ENCODE peak calls at places on chromosome 12, in six cellular contexts. One of them, this sample, is unnamed.

GRCh38 chr12:76346798-76347420 is 1.3 kb downstream of the BBS10 start:
- DNase-seq in mammary epithelial cell: peak
- DNase-seq in fibroblast of lung: peak
- DNase-seq in PC-3: peak
- DNase-seq in neural progenitor cell: peak
- DNase-seq in HepG2: peak
- DNase-seq in this sample: peak

GRCh38 chr12:12788675-12789368 is 3.4 kb downstream of the APOLD1 start:
- DNase-seq in mammary epithelial cell: peak
- DNase-seq in HepG2: peak
- DNase-seq in fibroblast of lung: peak
- DNase-seq in neural progenitor cell: peak
- DNase-seq in PC-3: peak
- DNase-seq in this sample: peak

GRCh38 chr12:129571901-129572494 is 331.8 kb downstream of the TMEM132D start:
- DNase-seq in fibroblast of lung: no peak
- DNase-seq in neural progenitor cell: no peak
- DNase-seq in mammary epithelial cell: no peak
- DNase-seq in PC-3: no peak
- DNase-seq in HepG2: no peak
- DNase-seq in this sample: no peak

GRCh38 chr12:124502379-124502778 is 65.0 kb downstream of the NCOR2 start:
- DNase-seq in neural progenitor cell: no peak
- DNase-seq in HepG2: no peak
- DNase-seq in PC-3: no peak
- DNase-seq in fibroblast of lung: no peak
- DNase-seq in mammary epithelial cell: no peak
- DNase-seq in this sample: no peak

GRCh38 chr12:78229491-78230209 is 399.0 kb downstream of the NAV3 start:
- DNase-seq in mammary epithelial cell: peak
- DNase-seq in PC-3: peak
- DNase-seq in HepG2: peak
- DNase-seq in fibroblast of lung: peak
- DNase-seq in neural progenitor cell: peak
- DNase-seq in this sample: peak

GRCh38 chr12:106081606-106082005 is 57.1 kb downstream of the NUAK1 start:
- DNase-seq in neural progenitor cell: no peak
- DNase-seq in HepG2: peak
- DNase-seq in mammary epithelial cell: no peak
- DNase-seq in PC-3: no peak
- DNase-seq in fibroblast of lung: peak
- DNase-seq in this sample: peak

GRCh38 chr12:70354777-70355176 is 11.3 kb upstream of the KCNMB4 start:
- DNase-seq in PC-3: no peak
- DNase-seq in mammary epithelial cell: no peak
- DNase-seq in neural progenitor cell: no peak
- DNase-seq in fibroblast of lung: no peak
- DNase-seq in HepG2: no peak
- DNase-seq in this sample: no peak

GRCh38 chr12:67981236-67982164 is 7.7 kb upstream of the IFNG-AS1 start:
- DNase-seq in PC-3: peak
- DNase-seq in mammary epithelial cell: peak
- DNase-seq in fibroblast of lung: peak
- DNase-seq in neural progenitor cell: no peak
- DNase-seq in HepG2: no peak
- DNase-seq in this sample: peak

GRCh38 chr12:123761841-123762714 is at the start of gene DNAH10:
- DNase-seq in PC-3: no peak
- DNase-seq in fibroblast of lung: peak
- DNase-seq in HepG2: peak
- DNase-seq in mammary epithelial cell: no peak
- DNase-seq in neural progenitor cell: peak
- DNase-seq in this sample: peak

GRCh38 chr12:121273364-121273896 is 23.1 kb downstream of the CAMKK2 start:
- DNase-seq in mammary epithelial cell: no peak
- DNase-seq in PC-3: no peak
- DNase-seq in HepG2: no peak
- DNase-seq in fibroblast of lung: no peak
- DNase-seq in neural progenitor cell: no peak
- DNase-seq in this sample: no peak

GRCh38 chr12:96514328-96514727 is 25.0 kb downstream of the CFAP54 start:
- DNase-seq in HepG2: no peak
- DNase-seq in fibroblast of lung: peak
- DNase-seq in mammary epithelial cell: no peak
- DNase-seq in neural progenitor cell: no peak
- DNase-seq in PC-3: no peak
- DNase-seq in this sample: no peak

GRCh38 chr12:14207946-14208612 is 157.4 kb upstream of the ATF7IP start:
- DNase-seq in fibroblast of lung: no peak
- DNase-seq in HepG2: peak
- DNase-seq in neural progenitor cell: no peak
- DNase-seq in mammary epithelial cell: peak
- DNase-seq in PC-3: peak
- DNase-seq in this sample: no peak

GRCh38 chr12:62123721-62124203 is 136.4 kb upstream of the USP15 start:
- DNase-seq in PC-3: peak
- DNase-seq in HepG2: peak
- DNase-seq in fibroblast of lung: peak
- DNase-seq in neural progenitor cell: peak
- DNase-seq in mammary epithelial cell: peak
- DNase-seq in this sample: peak

GRCh38 chr12:78963439-78964222 is 99.1 kb downstream of the SYT1 start:
- DNase-seq in neural progenitor cell: no peak
- DNase-seq in PC-3: peak
- DNase-seq in mammary epithelial cell: peak
- DNase-seq in fibroblast of lung: peak
- DNase-seq in HepG2: no peak
- DNase-seq in this sample: peak

GRCh38 chr12:49357099-49357678 is 10.1 kb upstream of the SPATS2 start:
- DNase-seq in mammary epithelial cell: peak
- DNase-seq in PC-3: peak
- DNase-seq in HepG2: no peak
- DNase-seq in neural progenitor cell: peak
- DNase-seq in fibroblast of lung: peak
- DNase-seq in this sample: no peak

GRCh38 chr12:6954754-6955461 is 3.8 kb downstream of the PTPN6 start:
- DNase-seq in PC-3: no peak
- DNase-seq in HepG2: no peak
- DNase-seq in fibroblast of lung: no peak
- DNase-seq in mammary epithelial cell: no peak
- DNase-seq in neural progenitor cell: no peak
- DNase-seq in this sample: no peak
- H3K9ac ChIP-seq in PC-3: no peak
- H3K9ac ChIP-seq in HepG2: no peak
- H3K9ac ChIP-seq in fibroblast of lung: no peak
- H3K9ac ChIP-seq in mammary epithelial cell: no peak
- H3K9ac ChIP-seq in neural progenitor cell: no peak
- H3K9ac ChIP-seq in this sample: no peak

GRCh38 chr12:111072299-111072698 is 151.9 kb upstream of the MYL2 start:
- DNase-seq in HepG2: no peak
- DNase-seq in fibroblast of lung: no peak
- DNase-seq in mammary epithelial cell: no peak
- DNase-seq in neural progenitor cell: no peak
- DNase-seq in PC-3: no peak
- DNase-seq in this sample: no peak
- H3K4me2 ChIP-seq in HepG2: no peak
- H3K4me2 ChIP-seq in fibroblast of lung: no peak
- H3K4me2 ChIP-seq in mammary epithelial cell: no peak
- H3K4me2 ChIP-seq in neural progenitor cell: peak
- H3K4me2 ChIP-seq in PC-3: no peak
- H3K4me2 ChIP-seq in this sample: no peak

DNA sequence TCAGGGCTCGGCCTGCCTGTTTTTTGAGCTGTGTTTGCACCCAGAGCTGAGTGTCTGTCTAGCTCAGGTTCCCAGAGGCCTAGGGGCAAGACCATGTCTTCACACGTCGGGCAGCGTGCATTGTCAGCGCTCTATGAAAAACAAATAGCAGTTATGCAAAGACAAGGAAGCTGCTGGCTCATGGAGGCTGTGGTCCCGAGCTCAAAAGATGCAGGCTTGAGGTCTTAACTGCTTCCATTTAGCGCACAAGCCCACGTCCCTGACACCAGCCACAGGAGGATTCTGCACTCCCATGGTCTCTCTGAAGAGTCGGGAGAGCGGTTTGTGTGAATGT is 48.6 kb downstream of the NINJ2 start:
- DNase-seq in fibroblast of lung: no peak
- DNase-seq in HepG2: no peak
- DNase-seq in PC-3: no peak
- DNase-seq in neural progenitor cell: no peak
- DNase-seq in mammary epithelial cell: no peak
- DNase-seq in this sample: no peak
- TF ChIP-seq CTCF in fibroblast of lung: no peak
- TF ChIP-seq CTCF in HepG2: no peak
- TF ChIP-seq CTCF in PC-3: no peak
- TF ChIP-seq CTCF in neural progenitor cell: no peak
- TF ChIP-seq CTCF in mammary epithelial cell: no peak
- TF ChIP-seq CTCF in this sample: no peak

DNA sequence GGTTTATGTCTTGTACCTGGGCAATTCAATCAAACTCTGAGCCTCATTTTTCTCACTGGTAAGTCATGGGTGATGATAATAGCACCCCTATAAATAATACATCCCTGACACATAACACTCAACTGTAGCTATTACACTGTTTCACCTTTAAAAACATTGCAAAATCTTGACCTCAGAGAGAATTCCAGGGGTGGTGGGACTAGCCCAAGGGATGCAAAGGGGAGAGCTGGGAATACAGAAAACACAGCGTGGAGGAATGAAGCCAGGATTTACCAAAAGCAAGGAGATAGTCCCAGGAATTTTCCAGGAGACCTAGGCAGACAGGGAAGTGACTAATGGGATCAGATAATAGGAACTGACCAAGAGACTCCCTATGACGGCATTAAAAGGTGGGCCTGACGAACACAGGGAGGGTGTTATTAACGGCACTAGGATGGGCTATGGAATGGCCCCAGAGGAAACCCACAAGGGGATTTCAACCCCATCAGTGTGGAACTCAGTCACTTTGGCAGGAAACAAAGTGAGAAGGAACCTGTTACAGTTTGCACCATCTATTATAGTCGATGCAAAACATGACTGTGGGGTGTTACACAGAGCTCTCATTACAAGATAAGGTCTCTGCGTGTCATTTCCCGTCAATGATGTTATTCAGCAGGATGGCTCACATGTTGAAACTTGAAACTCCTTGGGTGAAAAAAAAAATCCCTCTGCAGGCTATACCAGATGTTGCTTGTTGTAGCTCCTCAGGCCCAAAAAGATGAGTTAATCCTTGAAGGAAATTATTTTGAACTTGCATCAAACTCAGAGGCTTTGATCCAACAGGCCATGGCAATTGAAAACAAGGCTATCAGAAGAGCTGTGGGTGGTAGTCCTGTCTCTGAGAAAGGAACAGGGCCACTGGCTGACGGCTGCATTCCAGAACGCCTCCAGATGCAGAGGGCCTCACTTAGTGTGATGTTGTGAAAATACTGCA is 58.7 kb downstream of the DRAM1 start:
- DNase-seq in fibroblast of lung: peak
- DNase-seq in neural progenitor cell: no peak
- DNase-seq in mammary epithelial cell: peak
- DNase-seq in HepG2: no peak
- DNase-seq in PC-3: peak
- DNase-seq in this sample: peak
- H3K9ac ChIP-seq in fibroblast of lung: no peak
- H3K9ac ChIP-seq in neural progenitor cell: no peak
- H3K9ac ChIP-seq in mammary epithelial cell: peak
- H3K9ac ChIP-seq in HepG2: no peak
- H3K9ac ChIP-seq in PC-3: no peak
- H3K9ac ChIP-seq in this sample: peak

DNA sequence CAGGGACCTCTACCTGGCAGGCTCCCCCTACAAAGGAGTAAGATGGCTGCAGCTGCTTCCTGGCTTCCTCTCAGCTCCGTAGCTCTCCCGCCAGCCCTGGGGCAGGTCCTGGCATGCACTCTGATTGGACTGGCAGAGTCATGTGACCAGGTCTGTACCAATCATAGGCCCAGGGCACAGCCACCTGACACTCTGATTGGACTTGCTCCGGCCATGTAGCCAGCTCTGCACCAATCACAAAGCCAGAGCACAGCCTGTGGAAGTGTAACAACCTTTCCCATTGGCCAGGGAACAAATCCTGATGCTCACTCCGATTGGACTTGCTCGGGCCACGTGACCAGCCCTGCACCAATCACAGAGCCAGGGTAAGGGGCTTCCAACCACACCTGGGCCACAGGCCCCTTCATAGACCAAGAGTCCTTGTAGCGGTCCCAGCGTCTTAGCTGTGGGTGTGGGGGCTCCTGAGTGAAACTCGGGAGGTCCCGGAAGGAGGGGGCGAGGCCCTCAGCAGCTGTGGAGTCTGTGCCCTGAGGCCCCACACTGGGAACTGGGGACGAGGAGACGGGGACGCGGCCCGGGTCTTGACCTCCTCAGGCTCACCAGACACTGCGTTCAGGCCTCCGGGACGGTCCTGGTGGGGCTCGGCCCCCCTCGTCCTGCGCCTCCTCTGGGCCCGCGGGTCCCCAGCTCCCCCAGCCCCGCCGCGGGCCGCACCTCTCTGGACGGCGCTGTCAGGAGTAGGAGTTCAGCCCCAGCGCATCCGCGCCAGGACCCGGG is 210.6 kb downstream of the ADGRD1 start:
- DNase-seq in PC-3: no peak
- DNase-seq in neural progenitor cell: no peak
- DNase-seq in fibroblast of lung: no peak
- DNase-seq in HepG2: no peak
- DNase-seq in mammary epithelial cell: no peak
- DNase-seq in this sample: no peak
- H3K4me2 ChIP-seq in PC-3: no peak
- H3K4me2 ChIP-seq in neural progenitor cell: no peak
- H3K4me2 ChIP-seq in fibroblast of lung: no peak
- H3K4me2 ChIP-seq in HepG2: no peak
- H3K4me2 ChIP-seq in mammary epithelial cell: no peak
- H3K4me2 ChIP-seq in this sample: no peak

This sample was measured in astrocyte.